ENCODE peak calls at places on chromosomes 12 and 14, in four cellular contexts. F is DMS79 treated with DMSO at 0.1 percent for 48 hours; G is endodermal cell; J is stimulated activated CD4-positive, alpha-beta T cell treated with anti-CD3 and anti-CD28 coated beads, Interleukin-4, amount 100 ng/mL, for 48 hours. V is an unnamed sample.

GRCh38 chr12:58847876-58848600 is 72.3 kb downstream of the LRIG3 start:
- DNase-seq in F (peak), G (no peak), J (no peak), V (no peak)

GRCh38 chr12:32609966-32610365 is 69.1 kb upstream of the DNM1L start:
- DNase-seq in F (no peak), G (no peak), J (no peak), V (no peak)

GRCh38 chr14:67749341-67750110 is 47.8 kb downstream of the RDH12 start:
- DNase-seq in F (no peak), G (no peak), J (no peak), V (no peak)

GRCh38 chr14:30681752-30682355 is 59.7 kb downstream of the SCFD1 start:
- DNase-seq in F (no peak), G (no peak), J (no peak), V (no peak)

GRCh38 chr14:74905595-74906142 is 17.4 kb downstream of the RPS6KL1 start:
- DNase-seq in F (peak), G (peak), J (peak), V (peak)

GRCh38 chr12:49487605-49488004 is 51.2 kb upstream of the KCNH3 start:
- DNase-seq in F (no peak), G (no peak), J (no peak), V (no peak)

GRCh38 chr12:62715086-62715786 is 219.7 kb downstream of the PPM1H start:
- DNase-seq in F (no peak), G (no peak), J (no peak), V (no peak)

GRCh38 chr12:120939523-120939922 is 35.4 kb upstream of the SPPL3 start:
- DNase-seq in F (no peak), G (no peak), J (no peak), V (no peak)

GRCh38 chr14:61178226-61179060 is 102.7 kb downstream of the TMEM30B start:
- DNase-seq in F (no peak), G (peak), J (peak), V (no peak)

GRCh38 chr12:111819191-111820158 is 22.6 kb upstream of the MAPKAPK5 start:
- DNase-seq in F (peak), G (no peak), J (no peak), V (no peak)

GRCh38 chr12:86744547-86745212 is 488.5 kb upstream of the MGAT4C start:
- DNase-seq in F (no peak), G (no peak), J (no peak), V (no peak)

GRCh38 chr12:51895378-51896135 is 7.7 kb downstream of the ANKRD33 start:
- DNase-seq in F (no peak), G (no peak), J (no peak), V (no peak)

GRCh38 chr12:42284876-42285275 is 41.0 kb downstream of the ZCRB1 start:
- DNase-seq in F (no peak), G (no peak), J (no peak), V (no peak)

GRCh38 chr14:44463386-44464004 is 43.6 kb downstream of the FSCB start:
- DNase-seq in F (peak), G (no peak), J (no peak), V (no peak)

GRCh38 chr14:98957211-98958047 is 314.6 kb downstream of the BCL11B start:
- DNase-seq in F (no peak), G (peak), J (no peak), V (no peak)

GRCh38 chr12:124395986-124396385 is 101.1 kb downstream of the RFLNA start:
- DNase-seq in F (no peak), G (no peak), J (no peak), V (no peak)

GRCh38 chr12:79725987-79726386 is 35.2 kb upstream of the PAWR start:
- DNase-seq in F (no peak), G (no peak), J (no peak), V (no peak)

GRCh38 chr14:75811862-75812505 is 150.9 kb downstream of the TTLL5 start:
- DNase-seq in F (no peak), G (no peak), J (no peak), V (no peak)

GRCh38 chr12:56013482-56013881 is 7.4 kb upstream of the IKZF4 start:
- DNase-seq in F (no peak), G (no peak), J (no peak), V (no peak)

GRCh38 chr14:21501568-21501967 is 9.6 kb downstream of the METTL3 start:
- DNase-seq in F (no peak), G (no peak), J (no peak), V (no peak)

GRCh38 chr12:117124421-117125274 is 25.4 kb upstream of the TESC start:
- DNase-seq in F (no peak), G (no peak), J (no peak), V (no peak)

GRCh38 chr12:19971396-19971802 is 396.9 kb upstream of the PDE3A start:
- DNase-seq in F (no peak), G (peak), J (no peak), V (no peak)

GRCh38 chr14:55699131-55700057 is 119.4 kb downstream of the KTN1 start:
- DNase-seq in F (no peak), G (peak), J (no peak), V (no peak)

GRCh38 chr12:65827827-65828231 is 3.5 kb downstream of the HMGA2 start:
- DNase-seq in F (no peak), G (peak), J (no peak), V (no peak)

GRCh38 chr12:26971963-26972362 is 33.7 kb downstream of the FGFR1OP2 start:
- DNase-seq in F (no peak), G (no peak), J (peak), V (peak)

GRCh38 chr12:124277394-124278222 is 17.3 kb upstream of the RFLNA start:
- DNase-seq in F (no peak), G (no peak), J (no peak), V (no peak)